ENCODE peak calls at places on chromosomes 6 and 20, in four cellular contexts. F is NCI-H1092 treated with DMSO at 0.1 percent for 48 hours, P is adrenal gland, C is COR-L47. Z is an unnamed sample.

GRCh38 chr6:138105446-138105845 is 1.8 kb downstream of the PERP start:
- DNase-seq in F (no peak), C (no peak), P (no peak), Z (peak)

GRCh38 chr6:47733879-47734558 is 35.6 kb downstream of the ADGRF4 start:
- DNase-seq in C (peak), P (no peak), F (no peak), Z (peak)

GRCh38 chr6:102229271-102229670 is 835.8 kb downstream of the GRIK2 start:
- DNase-seq in P (no peak), F (no peak), C (no peak), Z (no peak)

GRCh38 chr6:148479498-148479897 is 136.9 kb downstream of the SASH1 start:
- DNase-seq in F (no peak), C (no peak), P (no peak), Z (no peak)

GRCh38 chr6:79431469-79431868 is 105.8 kb downstream of the LCA5 start:
- DNase-seq in C (no peak), F (no peak), P (no peak), Z (no peak)

GRCh38 chr6:17169291-17169690 is 67.4 kb downstream of the STMND1 start:
- DNase-seq in C (no peak), P (no peak), F (no peak), Z (no peak)

GRCh38 chr6:28719275-28719940 is 193.7 kb downstream of the GPX5 start:
- DNase-seq in F (no peak), P (no peak), C (no peak), Z (no peak)

GRCh38 chr6:75590370-75590769 is 11.3 kb upstream of the SENP6 start:
- DNase-seq in P (no peak), C (no peak), F (no peak), Z (no peak)

GRCh38 chr6:111992851-111993250 is 61.1 kb upstream of the CCN6 start:
- DNase-seq in C (no peak), P (no peak), F (no peak), Z (peak)

GRCh38 chr20:47024461-47024937 is 129.9 kb downstream of the EYA2 start:
- DNase-seq in P (no peak), F (no peak), C (no peak), Z (no peak)

GRCh38 chr6:6588064-6588923 is at the start of gene LY86:
- DNase-seq in P (no peak), F (no peak), C (no peak), Z (no peak)

GRCh38 chr20:16158090-16158975 is 414.9 kb downstream of the KIF16B start:
- DNase-seq in P (no peak), C (no peak), F (no peak), Z (no peak)

GRCh38 chr20:63915471-63915870 is 20.5 kb downstream of the DNAJC5 start:
- DNase-seq in F (no peak), P (peak), C (no peak), Z (no peak)

GRCh38 chr6:16491666-16492322 is 253.4 kb downstream of the GMPR start:
- DNase-seq in F (no peak), P (no peak), C (no peak), Z (no peak)

GRCh38 chr20:25136643-25137559 is 55.0 kb upstream of the VSX1 start:
- DNase-seq in F (no peak), P (peak), C (no peak), Z (no peak)